ENCODE peak calls at places on chromosomes 2 and 18, in six cellular contexts. E, W, V, A, P and M are unnamed samples.

GRCh38 chr2:16215892-16216554 is 275.7 kb downstream of the MYCN start:
- DNase-seq in A (no peak), E (no peak), V (no peak), P (no peak), W (no peak), M (no peak)

GRCh38 chr2:239756392-239757153 is 268.6 kb downstream of the NDUFA10 start:
- DNase-seq in P (no peak), V (no peak), E (no peak), A (no peak), W (no peak), M (no peak)

GRCh38 chr2:197514754-197515153 is 1.1 kb upstream of the MOB4 start:
- DNase-seq in E (no peak), A (no peak), W (no peak), P (no peak), V (no peak), M (no peak)

GRCh38 chr2:46488389-46488788 is 9.0 kb downstream of the TMEM247 start:
- DNase-seq in V (no peak), P (no peak), A (no peak), E (no peak), W (no peak), M (no peak)

GRCh38 chr18:61908661-61909060 is 15.9 kb upstream of the RNF152 start:
- DNase-seq in E (no peak), A (no peak), P (no peak), V (no peak), W (no peak), M (no peak)

GRCh38 chr18:13141209-13141608 is 77.4 kb upstream of the LDLRAD4 start:
- DNase-seq in P (no peak), V (no peak), A (no peak), W (no peak), E (no peak), M (no peak)

GRCh38 chr2:215338883-215339679 is 27.2 kb downstream of the ATIC start:
- DNase-seq in A (no peak), P (no peak), V (no peak), W (no peak), E (no peak), M (no peak)

GRCh38 chr2:110793034-110793433 is 60.7 kb downstream of the ACOXL start:
- DNase-seq in W (no peak), V (no peak), A (no peak), P (no peak), E (no peak), M (no peak)

GRCh38 chr2:72895759-72896281 is 8.6 kb downstream of the SPR start:
- DNase-seq in W (no peak), V (peak), E (no peak), A (no peak), P (no peak), M (no peak)

GRCh38 chr2:80326214-80326613 is 21.7 kb upstream of the LRRTM1 start:
- DNase-seq in A (peak), W (no peak), P (no peak), E (no peak), V (peak), M (peak)

GRCh38 chr2:30122362-30122761 is 24.4 kb upstream of the YPEL5 start:
- DNase-seq in P (no peak), E (no peak), V (no peak), W (no peak), A (no peak), M (no peak)

GRCh38 chr2:240389302-240389805 is 46.1 kb upstream of the GPC1 start:
- DNase-seq in P (no peak), E (no peak), W (no peak), A (no peak), V (no peak), M (no peak)

GRCh38 chr18:61883547-61883946 is 9.3 kb downstream of the RNF152 start:
- DNase-seq in W (no peak), A (no peak), P (no peak), E (no peak), V (no peak), M (no peak)

GRCh38 chr2:45368792-45369191 is 242.3 kb downstream of the SRBD1 start:
- DNase-seq in P (no peak), V (no peak), A (no peak), E (no peak), W (no peak), M (no peak)

GRCh38 chr2:195322324-195322723 is 334.7 kb upstream of the SLC39A10 start:
- DNase-seq in V (no peak), E (no peak), P (no peak), A (no peak), W (no peak), M (no peak)

GRCh38 chr2:111121028-111121872 is 536 bp downstream of the BCL2L11 start:
- DNase-seq in V (peak), W (peak), A (peak), P (no peak), E (peak), M (no peak)

DNA sequence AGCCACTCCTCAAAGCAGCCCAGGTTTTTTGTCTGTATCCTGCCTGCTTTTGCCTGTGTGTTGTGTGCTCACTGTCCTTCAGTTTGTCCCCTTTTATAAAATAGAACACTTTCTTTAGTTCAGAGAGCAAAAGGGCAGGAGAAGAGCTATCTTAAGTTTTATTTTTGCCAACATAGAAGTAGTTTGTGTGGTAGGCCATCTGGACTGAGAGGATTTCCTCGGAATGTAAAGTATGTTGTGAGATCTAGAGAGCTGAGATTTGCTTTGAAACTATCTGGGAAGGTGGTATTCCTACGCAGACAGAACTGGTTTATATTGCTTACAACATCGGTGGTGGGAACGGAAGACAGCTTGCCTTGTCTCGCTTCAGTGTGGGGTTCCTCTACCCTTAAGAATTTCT is 64.9 kb downstream of the EML4 start:
- DNase-seq in A (no peak), V (no peak), E (no peak), W (no peak), P (no peak), M (no peak)
- H3K27ac ChIP-seq in A (no peak), V (peak), E (no peak), W (no peak), P (no peak), M (peak)

DNA sequence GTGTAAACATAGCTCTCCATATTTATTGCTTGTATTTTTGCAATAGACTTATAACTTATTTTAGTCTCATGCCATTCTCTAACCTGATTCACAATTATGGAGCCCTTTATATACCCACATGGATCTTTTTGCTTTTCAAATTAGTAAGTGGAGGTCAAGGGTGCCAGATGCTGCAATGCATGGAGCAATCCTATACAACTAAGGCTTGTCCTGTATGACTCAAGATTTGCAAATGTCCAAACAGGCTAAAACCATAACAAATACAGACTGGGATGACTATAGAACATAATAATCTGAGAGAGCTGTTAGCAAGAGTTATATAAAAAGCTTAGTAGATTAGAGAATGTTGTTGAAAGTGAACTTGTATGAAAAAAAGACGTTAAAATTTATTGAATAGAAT is 690.4 kb upstream of the NRXN1 start:
- DNase-seq in W (peak), P (no peak), V (no peak), E (no peak), A (no peak), M (no peak)
- TF ChIP-seq EZH2 in W (no peak), P (no peak), V (no peak), E (no peak), A (no peak), M (no peak)

DNA sequence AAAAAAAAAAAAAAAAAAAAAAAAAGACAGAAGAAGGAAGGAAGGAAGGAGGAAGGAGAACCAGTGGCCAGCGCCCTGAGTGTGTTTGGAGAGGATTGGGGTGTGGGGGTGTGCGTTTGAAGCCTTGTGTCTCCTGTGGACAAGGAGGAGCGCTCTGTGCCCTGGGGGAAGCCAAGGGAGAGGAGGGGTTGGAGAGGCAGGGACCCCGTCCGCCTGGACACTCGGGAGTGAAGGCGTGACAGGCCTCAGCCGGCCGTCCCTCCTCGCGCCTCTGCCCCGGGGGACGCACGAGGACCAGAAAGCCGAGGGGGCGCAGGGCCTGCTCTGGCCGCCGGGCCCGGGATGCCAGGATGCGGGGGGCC is 44.9 kb downstream of the SERTAD2 start:
- DNase-seq in P (no peak), V (no peak), W (no peak), E (no peak), A (no peak), M (no peak)
- H3K27ac ChIP-seq in P (no peak), V (no peak), W (peak), E (peak), A (no peak), M (no peak)

DNA sequence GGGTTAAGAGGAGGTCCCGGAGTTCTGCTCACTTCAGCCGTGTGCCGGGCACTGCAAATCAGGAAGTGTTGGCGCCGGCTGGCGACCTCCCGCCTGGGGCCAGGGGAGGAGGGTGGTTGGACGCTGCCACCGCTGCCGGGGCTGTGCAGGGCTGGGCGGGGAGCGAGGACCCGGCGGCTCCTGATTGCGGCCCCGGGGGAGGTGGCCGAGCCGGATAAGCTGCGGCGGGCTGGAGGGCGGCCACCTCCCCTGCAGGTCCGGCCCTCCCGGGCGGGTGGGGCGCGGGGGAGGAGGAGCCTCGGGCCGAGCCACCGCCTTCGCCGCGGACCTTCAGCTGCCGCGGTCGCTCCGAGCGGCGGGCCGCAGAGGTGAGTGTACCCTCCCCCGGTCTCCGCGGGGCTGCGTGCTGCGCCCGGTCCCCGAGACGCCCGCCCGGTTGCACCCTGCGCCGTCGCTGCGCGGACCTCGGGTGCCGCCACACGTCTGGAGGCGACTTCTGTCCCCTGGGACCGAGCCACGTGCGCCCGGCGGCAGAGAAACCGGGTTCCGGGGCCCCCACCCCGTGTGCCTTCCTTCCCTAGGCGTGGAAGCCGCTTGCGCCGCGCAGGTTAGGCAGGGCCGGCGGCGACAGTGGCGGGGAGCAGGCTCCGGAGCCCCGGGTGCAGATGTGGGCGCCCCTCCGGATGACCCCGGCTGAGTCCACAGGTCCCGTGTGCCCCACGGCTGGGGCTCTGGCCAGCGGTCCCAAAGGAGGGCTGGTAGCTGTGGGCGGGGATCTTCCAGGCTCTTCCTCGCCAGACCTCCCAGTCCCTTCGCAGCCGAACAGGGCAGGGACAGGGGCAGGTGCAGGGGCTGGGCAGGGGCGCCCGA is at the start of gene STEAP3:
- DNase-seq in P (peak), W (peak), E (peak), A (peak), V (peak), M (no peak)
- TF ChIP-seq EZH2 in P (peak), W (no peak), E (no peak), A (no peak), V (peak), M (no peak)